ENCODE peak calls at places on chromosomes 6 and 20, in five cellular contexts. Y, O, U, J and D are unnamed samples.

GRCh38 chr6:154962751-154963150 is 32.4 kb upstream of the TIAM2 start:
- DNase-seq in Y (peak; percentile 91), O (no peak), U (peak; percentile 55), J (peak; percentile 17), D (peak; percentile 49)

GRCh38 chr20:49404461-49404860 is 78.0 kb downstream of the KCNB1 start:
- DNase-seq in Y (no peak), O (no peak), U (no peak), J (no peak), D (no peak)

GRCh38 chr6:37141291-37142046 is 28.5 kb upstream of the PIM1 start:
- DNase-seq in Y (peak; percentile 80), O (no peak), U (peak; percentile 54), J (no peak), D (peak; percentile 76)

GRCh38 chr6:155038527-155038926 is 43.4 kb downstream of the TIAM2 start:
- DNase-seq in Y (no peak), O (no peak), U (no peak), J (no peak), D (no peak)

GRCh38 chr20:48008850-48009535 is 223.7 kb upstream of the SULF2 start:
- DNase-seq in Y (no peak), O (no peak), U (no peak), J (no peak), D (peak; percentile 25)

GRCh38 chr6:158572653-158573541 is 13.0 kb downstream of the TMEM181 start:
- DNase-seq in Y (no peak), O (no peak), U (no peak), J (no peak), D (no peak)

GRCh38 chr20:60123096-60123495 is 164.9 kb downstream of the CDH26 start:
- DNase-seq in Y (no peak), O (no peak), U (no peak), J (no peak), D (no peak)

GRCh38 chr6:17910178-17910577 is 77.3 kb downstream of the KIF13A start:
- DNase-seq in Y (no peak), O (no peak), U (no peak), J (no peak), D (no peak)

GRCh38 chr6:13666194-13667105 is 45.2 kb downstream of the RANBP9 start:
- DNase-seq in Y (no peak), O (no peak), U (no peak), J (no peak), D (no peak)

GRCh38 chr20:35232575-35232974 is 6.1 kb downstream of the MMP24 start:
- DNase-seq in Y (peak; percentile 76), O (no peak), U (peak; percentile 11), J (no peak), D (peak; percentile 19)

GRCh38 chr6:122494665-122495272 is 23.2 kb upstream of the SERINC1 start:
- DNase-seq in Y (no peak), O (no peak), U (no peak), J (no peak), D (no peak)

GRCh38 chr6:98366406-98366805 is 468.0 kb upstream of the POU3F2 start:
- DNase-seq in Y (no peak), O (no peak), U (no peak), J (no peak), D (no peak)

GRCh38 chr6:56518995-56519767 is 123.5 kb downstream of the DST start:
- DNase-seq in Y (no peak), O (no peak), U (no peak), J (no peak), D (no peak)

GRCh38 chr6:27161946-27162603 is 85.4 kb upstream of the PRSS16 start:
- DNase-seq in Y (peak; percentile 69), O (no peak), U (no peak), J (no peak), D (no peak)

GRCh38 chr6:24981385-24981758 is 45.6 kb upstream of the RIPOR2 start:
- DNase-seq in Y (peak; percentile 41), O (no peak), U (no peak), J (no peak), D (no peak)

GRCh38 chr6:104306206-104306605 is 553.5 kb downstream of the HACE1 start:
- DNase-seq in Y (peak; percentile 53), O (no peak), U (no peak), J (no peak), D (no peak)

GRCh38 chr6:132961610-132962009 is 147.2 kb downstream of the RPS12 start:
- DNase-seq in Y (no peak), O (no peak), U (no peak), J (no peak), D (no peak)

GRCh38 chr6:39696986-39697788 is 28.0 kb downstream of the KIF6 start:
- DNase-seq in Y (no peak), O (no peak), U (no peak), J (no peak), D (no peak)

GRCh38 chr20:11012975-11013374 is 339.2 kb upstream of the JAG1 start:
- DNase-seq in Y (peak; percentile 18), O (no peak), U (no peak), J (no peak), D (peak; percentile 10)

GRCh38 chr6:44667226-44667625 is 279.7 kb downstream of the CDC5L start:
- DNase-seq in Y (peak; percentile 96), O (no peak), U (peak; percentile 55), J (no peak), D (peak; percentile 51)

GRCh38 chr6:28944412-28945006 is 20.7 kb upstream of the TRIM27 start:
- DNase-seq in Y (peak; percentile 86), O (peak; percentile 50), U (peak; percentile 66), J (peak; percentile 18), D (peak; percentile 56)

GRCh38 chr6:169830876-169831275 is 79.5 kb downstream of the ERMARD start:
- DNase-seq in Y (no peak), O (no peak), U (no peak), J (peak; percentile 17), D (no peak)

GRCh38 chr20:38941726-38942389 is 15.6 kb downstream of the FAM83D start:
- DNase-seq in Y (no peak), O (no peak), U (no peak), J (no peak), D (no peak)
- TF ChIP-seq CTCF in Y (no peak), O (no peak), U (no peak), J (no peak), D (no peak)

GRCh38 chr6:134734312-134734869 is 215.5 kb downstream of the ALDH8A1 start:
- DNase-seq in Y (no peak), O (no peak), U (no peak), J (no peak), D (no peak)

GRCh38 chr6:134727068-134727467 is 222.8 kb downstream of the ALDH8A1 start:
- DNase-seq in Y (no peak), O (no peak), U (no peak), J (no peak), D (no peak)

GRCh38 chr6:134729590-134729989 is 220.3 kb downstream of the ALDH8A1 start:
- DNase-seq in Y (peak; percentile 41), O (no peak), U (no peak), J (no peak), D (no peak)

GRCh38 chr6:134732761-134733160 is 217.1 kb downstream of the ALDH8A1 start:
- DNase-seq in Y (no peak), O (no peak), U (no peak), J (no peak), D (no peak)

DNA sequence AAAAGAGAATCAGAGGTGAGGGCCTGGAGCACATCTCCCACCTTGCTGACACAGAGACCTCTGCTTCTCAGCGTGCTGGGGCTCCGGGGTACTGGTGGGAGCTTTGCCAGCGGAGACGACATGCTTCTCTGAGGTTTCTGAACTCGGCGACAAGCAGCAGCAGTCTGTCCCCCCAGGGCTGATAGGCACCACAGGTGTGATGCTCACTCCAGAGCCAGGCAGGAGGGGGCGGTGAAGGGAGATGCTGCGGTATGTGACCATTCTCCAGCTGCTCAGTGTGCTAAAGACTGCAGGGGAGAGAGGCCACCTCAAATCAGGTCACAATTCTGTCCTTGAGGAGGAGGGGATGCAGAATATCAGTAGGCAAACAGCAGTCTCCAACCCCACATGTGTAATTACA is 219.9 kb downstream of the ALDH8A1 start:
- DNase-seq in Y (no peak), O (no peak), U (no peak), J (no peak), D (no peak)
- TF ChIP-seq CTCF in Y (no peak), O (no peak), U (no peak), J (no peak), D (no peak)

GRCh38 chr6:166439366-166440091 is 56.8 kb upstream of the MPC1 start:
- DNase-seq in Y (no peak), O (no peak), U (no peak), J (no peak), D (no peak)

GRCh38 chr6:166435574-166435973 is 52.8 kb upstream of the MPC1 start:
- DNase-seq in Y (no peak), O (peak; percentile 58), U (no peak), J (no peak), D (no peak)

GRCh38 chr6:166436195-166437139 is 53.7 kb upstream of the MPC1 start:
- DNase-seq in Y (no peak), O (no peak), U (no peak), J (no peak), D (no peak)

GRCh38 chr6:166438211-166438861 is 55.6 kb upstream of the MPC1 start:
- DNase-seq in Y (no peak), O (no peak), U (no peak), J (no peak), D (no peak)

GRCh38 chr6:166437661-166438060 is 54.9 kb upstream of the MPC1 start:
- DNase-seq in Y (no peak), O (no peak), U (no peak), J (no peak), D (no peak)
- TF ChIP-seq CTCF in Y (no peak), O (no peak), U (no peak), J (no peak), D (no peak)

DNA sequence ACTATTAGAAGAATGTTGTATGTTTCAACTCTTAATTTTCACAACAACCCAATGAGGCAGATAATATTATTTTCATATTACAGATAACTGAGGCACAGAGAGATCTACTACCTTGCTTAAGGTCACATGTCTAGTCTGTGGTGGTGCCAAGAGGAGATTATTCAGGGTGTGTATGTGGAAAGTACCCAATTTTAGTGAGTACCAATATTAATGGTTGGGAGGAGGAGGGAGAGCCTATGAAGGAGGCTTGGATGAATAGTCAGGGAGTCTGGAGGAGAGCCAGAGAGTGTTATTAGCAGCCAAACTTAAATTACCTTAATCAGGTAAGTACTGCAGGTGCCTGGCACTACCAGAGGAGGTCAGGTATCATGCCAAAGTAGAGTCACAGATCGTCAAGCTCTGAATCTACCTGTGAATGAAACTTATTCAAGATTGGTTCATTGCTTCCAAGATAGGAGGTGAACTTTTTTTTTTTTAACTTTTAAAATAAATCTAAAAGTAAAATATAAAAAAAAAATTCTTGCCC is 10.9 kb upstream of the CALHM6 start:
- DNase-seq in Y (no peak), O (no peak), U (no peak), J (no peak), D (no peak)
- TF ChIP-seq CTCF in Y (no peak), O (no peak), U (no peak), J (no peak), D (no peak)

GRCh38 chr20:62921119-62921687 is 5.1 kb downstream of the DIDO1 start:
- DNase-seq in Y (peak; percentile 44), O (peak; percentile 53), U (no peak), J (peak; percentile 69), D (no peak)
- TF ChIP-seq CTCF in Y (peak; percentile 65), O (peak; percentile 36), U (peak; percentile 61), J (peak; percentile 47), D (peak; percentile 32)

DNA sequence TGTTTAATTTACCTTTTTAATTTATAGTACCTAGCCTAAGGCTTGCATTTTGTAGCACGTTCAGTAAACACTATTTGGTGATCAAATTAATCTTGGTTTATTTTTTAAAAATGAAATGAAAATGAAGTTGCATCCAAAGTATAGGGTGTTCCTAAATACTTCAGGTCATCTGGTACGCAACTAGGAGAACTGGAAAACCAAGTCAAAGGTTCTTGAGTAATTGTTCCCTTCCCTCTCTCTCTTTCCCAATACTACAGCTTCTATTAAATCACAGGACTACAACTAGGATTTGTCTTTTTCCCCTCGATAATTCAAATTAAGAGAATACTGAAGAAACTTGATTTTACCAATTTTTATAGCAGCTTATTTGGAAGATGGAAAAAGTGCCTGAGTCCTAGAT is 27.9 kb downstream of the CSNK2A1 start:
- DNase-seq in Y (no peak), O (no peak), U (no peak), J (no peak), D (no peak)
- TF ChIP-seq CTCF in Y (no peak), O (no peak), U (no peak), J (no peak), D (no peak)